ENCODE peak calls at places on chromosomes 5 and 9, in seven cellular contexts. V is ovary; E is H9; Q is AG04450; F is CD4-positive, alpha-beta T cell; R is lung; N is PC-9. C is an unnamed sample.

GRCh38 chr5:124949862-124950261 is 203.4 kb upstream of the ZNF608 start:
- DNase-seq in V (no peak), F (no peak), E (no peak), R (peak; percentile 4), N (no peak), Q (no peak), C (peak; percentile 8)

GRCh38 chr5:143635146-143635752 is 176.7 kb upstream of the HMHB1 start:
- DNase-seq in F (no peak), V (no peak), R (peak; percentile 41), Q (no peak), E (no peak), N (no peak), C (peak; percentile 60)

GRCh38 chr5:68339921-68340321 is 124.4 kb downstream of the PIK3R1 start:
- DNase-seq in R (no peak), F (no peak), E (no peak), N (no peak), Q (no peak), V (no peak), C (peak; percentile 25)

GRCh38 chr5:21823588-21823987 is 1029.6 kb downstream of the CDH12 start:
- DNase-seq in N (no peak), R (no peak), V (no peak), F (no peak), E (no peak), Q (no peak), C (no peak)

GRCh38 chr9:124480621-124480981 is 26.6 kb downstream of the NR5A1 start:
- DNase-seq in E (peak; percentile 86), R (no peak), N (no peak), F (no peak), V (no peak), Q (no peak), C (peak; percentile 72)

GRCh38 chr5:166031926-166032325 is 2259.5 kb upstream of the WWC1 start:
- DNase-seq in Q (no peak), V (no peak), N (no peak), F (no peak), R (no peak), E (no peak), C (no peak)

GRCh38 chr9:105832311-105832710 is 138.0 kb downstream of the TMEM38B start:
- DNase-seq in R (no peak), Q (no peak), F (no peak), V (no peak), E (no peak), N (no peak), C (no peak)

GRCh38 chr9:22160235-22160634 is 151.1 kb upstream of the CDKN2B start:
- DNase-seq in N (no peak), V (no peak), E (no peak), R (no peak), F (no peak), Q (no peak), C (no peak)

GRCh38 chr9:124665391-124666058 is 105.6 kb downstream of the NR6A1 start:
- DNase-seq in V (no peak), F (no peak), Q (no peak), N (peak; percentile 63), R (no peak), E (no peak), C (no peak)

GRCh38 chr9:109194157-109194556 is 27.1 kb upstream of the FRRS1L start:
- DNase-seq in F (no peak), N (no peak), E (no peak), V (no peak), Q (peak; percentile 21), R (no peak), C (no peak)

DNA sequence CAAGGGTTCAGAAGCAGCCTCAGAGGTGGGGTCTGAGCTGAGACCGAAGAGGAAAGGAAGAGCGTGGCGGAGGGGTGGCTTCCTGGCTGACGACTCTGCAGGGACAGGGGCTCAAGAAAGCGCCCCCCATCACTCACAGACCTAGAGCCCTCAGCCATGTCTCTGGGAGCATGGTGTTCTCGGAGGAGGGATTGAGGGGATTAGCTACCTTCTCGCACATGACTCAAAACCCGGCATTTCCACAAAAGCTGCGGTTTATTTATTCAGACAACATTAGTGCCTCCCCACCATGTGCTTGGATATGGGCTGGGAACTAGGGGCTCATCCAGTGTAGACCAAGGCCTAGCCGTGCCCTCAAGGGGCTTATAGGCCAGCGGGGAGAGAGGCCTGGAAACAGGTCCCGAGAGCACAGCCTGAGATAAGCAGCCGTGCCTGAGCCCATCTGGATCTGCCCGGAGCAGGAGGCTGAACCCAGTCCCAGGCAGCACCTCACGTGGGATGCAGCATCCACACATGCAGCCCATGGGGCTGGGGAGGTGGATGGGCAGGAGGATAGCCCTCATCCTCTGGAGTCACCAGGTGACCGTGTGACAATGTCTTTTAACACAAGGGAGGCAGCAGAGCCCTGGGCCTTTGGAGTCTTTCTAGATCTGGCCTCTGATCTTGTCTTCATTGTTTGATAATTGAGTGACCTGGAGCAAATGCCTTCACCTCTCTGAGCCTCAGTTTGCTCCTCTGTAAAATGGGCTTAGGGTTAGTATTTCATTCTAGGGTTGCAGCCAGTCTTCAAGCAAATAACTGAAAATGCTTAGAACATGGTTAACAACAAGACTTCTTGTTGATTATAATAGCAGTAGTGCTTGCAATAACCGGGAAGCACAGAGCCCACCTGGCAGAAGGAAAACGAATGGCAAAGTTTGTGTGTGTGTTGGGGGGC is 878 bp upstream of the HMCN2 start:
- DNase-seq in Q (no peak), R (no peak), F (no peak), N (no peak), V (no peak), E (no peak), C (no peak)
- H3K27me3 ChIP-seq in Q (peaks cover 82% of the 10 kb centered on the region), R (no peaks in the 10 kb centered on the region), F (peaks cover 80% of the 10 kb centered on the region), N (peaks cover 64% of the 10 kb centered on the region), V (no peaks in the 10 kb centered on the region), E (peaks cover 3% of the 10 kb centered on the region), C (peaks cover 73% of the 10 kb centered on the region)

DNA sequence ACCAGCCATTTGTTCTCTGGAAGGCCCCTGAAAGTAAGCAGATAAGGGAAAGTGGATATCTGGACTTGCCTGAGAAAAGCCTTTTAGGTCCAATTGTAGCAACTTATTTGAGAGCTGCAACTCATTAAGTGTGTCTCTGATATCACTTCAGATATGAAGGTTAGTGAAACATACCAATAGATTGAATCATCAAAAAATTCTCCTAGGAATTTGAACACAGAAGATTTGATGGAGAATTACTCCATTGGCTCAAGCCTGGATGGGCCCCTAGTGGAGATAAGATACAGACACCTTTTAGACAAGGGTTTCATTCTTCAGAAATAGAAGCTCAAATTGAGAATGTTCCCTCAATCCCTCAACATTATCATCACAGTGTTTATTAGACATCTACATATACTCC is 356.7 kb downstream of the NDUFS4 start:
- DNase-seq in R (no peak), F (no peak), Q (no peak), V (no peak), E (no peak), N (no peak), C (peak; percentile 47)
- TF ChIP-seq CTCF in R (no peak), F (no peak), Q (peak; percentile 54), V (no peak), E (peak; percentile 51), N (peak; percentile 35), C (no peak)

GRCh38 chr9:114678130-114678529 is 3.9 kb downstream of the TEX48 start:
- DNase-seq in Q (no peak), F (no peak), N (no peak), E (no peak), V (no peak), R (no peak), C (no peak)
- H3K27me3 ChIP-seq in Q (no peaks in the 10 kb centered on the region), F (peaks cover 14% of the 10 kb centered on the region), N (no peaks in the 10 kb centered on the region), E (no peaks in the 10 kb centered on the region), V (no peaks in the 10 kb centered on the region), R (no peaks in the 10 kb centered on the region), C (peaks cover 21% of the 10 kb centered on the region)

DNA sequence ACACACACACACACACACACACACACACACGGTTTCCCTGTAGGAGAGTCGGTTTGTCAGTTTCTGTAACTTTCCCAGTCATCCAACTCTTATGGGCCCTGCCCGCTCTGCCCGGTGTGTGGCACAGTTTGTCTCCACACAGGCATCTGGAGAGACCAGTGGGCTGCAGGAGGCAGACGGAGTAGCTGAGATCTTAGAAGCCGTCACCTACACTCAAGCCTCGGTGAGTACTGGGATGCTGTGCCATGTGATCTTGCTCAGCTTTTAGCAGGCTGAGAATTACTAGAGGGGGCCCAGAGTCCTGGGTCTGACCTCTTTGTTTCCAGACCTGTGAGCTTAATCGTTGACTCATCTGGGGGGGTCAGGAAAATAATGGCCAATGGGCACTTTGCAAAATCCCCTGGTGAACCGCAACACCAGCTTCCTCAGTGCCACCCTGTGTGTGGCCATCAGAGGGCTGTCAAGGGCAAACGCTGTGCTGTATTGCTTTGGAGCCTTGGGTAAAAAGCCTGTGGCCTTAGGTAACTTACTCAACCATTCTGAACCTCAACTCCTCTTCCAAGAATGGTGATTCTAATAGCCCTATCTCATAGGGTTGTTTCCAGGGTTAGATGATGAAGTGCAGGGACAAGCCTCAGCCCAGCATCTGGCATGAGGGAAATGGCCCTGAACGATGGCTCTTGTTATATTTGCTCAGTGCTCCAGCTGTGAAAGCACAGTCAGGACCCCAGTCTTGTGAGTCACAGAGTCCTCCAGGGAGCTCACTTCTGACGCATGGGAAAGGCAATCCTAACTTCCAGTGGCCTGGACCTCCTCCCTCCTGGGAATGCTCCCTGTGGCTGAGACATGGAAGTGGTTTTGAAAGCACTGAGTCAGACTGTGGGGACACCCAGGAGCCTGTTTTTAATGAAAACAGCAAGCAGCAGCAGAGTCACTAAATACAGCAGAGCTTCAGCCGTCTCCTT is 45.6 kb downstream of the COL15A1 start:
- DNase-seq in R (peak; percentile 45), Q (peak; percentile 94), F (no peak), E (peak; percentile 30), V (no peak), N (peak; percentile 78), C (peak; percentile 96)
- TF ChIP-seq CTCF in R (no peak), Q (peak; percentile 32), F (no peak), E (peak; percentile 42), V (no peak), N (peak; percentile 55), C (peak; percentile 32)

DNA sequence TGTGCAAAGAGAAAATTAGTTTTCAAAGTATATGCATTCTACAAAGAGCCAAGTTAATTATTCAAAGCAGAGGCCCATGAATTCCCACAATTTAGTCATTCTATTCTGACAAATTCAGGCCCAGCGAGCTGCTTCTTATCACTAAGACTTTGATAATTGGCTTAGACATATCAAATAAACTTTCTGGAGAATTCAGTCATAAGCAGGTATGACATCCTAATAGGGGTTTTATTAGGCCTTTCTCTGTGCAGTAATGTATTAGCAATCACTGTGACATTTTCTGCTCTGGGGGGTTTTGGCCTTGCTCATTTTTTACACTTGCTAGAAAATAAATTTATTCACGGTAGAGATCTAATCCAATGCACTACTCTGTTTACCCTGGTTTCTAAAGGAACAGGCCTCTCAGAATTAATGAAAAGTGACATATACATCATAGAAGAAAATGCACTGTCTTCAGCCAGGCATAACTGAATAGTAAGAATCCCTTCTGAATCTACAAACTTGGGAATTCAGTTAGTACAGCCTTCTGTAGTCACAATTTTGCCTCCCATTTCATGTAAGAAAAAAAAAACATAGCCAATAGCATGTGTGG is 197.5 kb downstream of the CAAP1 start:
- DNase-seq in V (no peak), N (no peak), Q (no peak), F (no peak), E (no peak), R (no peak), C (no peak)
- H3K27me3 ChIP-seq in V (no peaks in the 10 kb centered on the region), N (no peaks in the 10 kb centered on the region), Q (no peaks in the 10 kb centered on the region), F (no peaks in the 10 kb centered on the region), E (no peaks in the 10 kb centered on the region), R (no peaks in the 10 kb centered on the region), C (peaks cover 6% of the 10 kb centered on the region)

GRCh38 chr5:148635321-148636083 is 18.8 kb downstream of the HTR4 start:
- DNase-seq in N (no peak), R (no peak), Q (no peak), E (no peak), V (no peak), F (no peak), C (no peak)
- TF ChIP-seq CTCF in N (no peak), R (no peak), Q (no peak), E (no peak), V (no peak), F (no peak), C (no peak)